ENCODE peak calls at places on chromosome 22, in eight cellular contexts. J, C, X, N, G, D, F and V are unnamed samples.
A peak's percentile ranks its signal among the peaks of the same experiment; 100 is the strongest.

GRCh38 chr22:47173535-47174021 is 411.1 kb downstream of the TBC1D22A start:
- DNase-seq in F (no peak), G (no peak), J (no peak), X (no peak), C (peak; percentile 70), N (no peak), D (no peak), V (no peak)

GRCh38 chr22:21568207-21569075 is 927 bp downstream of the UBE2L3 start:
- DNase-seq in D (no peak), C (peak; percentile 83), N (peak; percentile 27), X (peak; percentile 57), F (no peak), G (peak; percentile 57), J (no peak), V (peak; percentile 64)

GRCh38 chr22:44398791-44399190 is 86.0 kb upstream of the SHISAL1 start:
- DNase-seq in F (no peak), N (no peak), G (no peak), X (peak; percentile 13), C (peak; percentile 77), J (no peak), D (no peak), V (no peak)

GRCh38 chr22:47201186-47201995 is 438.9 kb downstream of the TBC1D22A start:
- DNase-seq in F (no peak), J (no peak), N (no peak), X (no peak), C (peak; percentile 74), G (no peak), D (no peak), V (no peak)

GRCh38 chr22:49497266-49497665 is 330.4 kb downstream of the BRD1 start:
- DNase-seq in J (no peak), C (no peak), G (no peak), N (no peak), X (peak; percentile 81), F (no peak), D (no peak), V (no peak)

GRCh38 chr22:29872145-29872893 is 10.7 kb upstream of the MTMR3 start:
- DNase-seq in F (no peak), X (peak; percentile 7), G (no peak), J (no peak), D (no peak), C (no peak), N (no peak), V (no peak)

GRCh38 chr22:27987557-27987956 is 68.5 kb upstream of the PITPNB start:
- DNase-seq in N (no peak), F (no peak), C (peak; percentile 46), G (peak; percentile 95), X (peak; percentile 96), D (no peak), J (no peak), V (peak; percentile 86)

GRCh38 chr22:47484960-47485571 is 722.6 kb downstream of the TBC1D22A start:
- DNase-seq in F (no peak), N (no peak), X (no peak), G (no peak), J (no peak), D (no peak), C (no peak), V (no peak)

GRCh38 chr22:46639843-46640242 is 19.7 kb downstream of the GRAMD4 start:
- DNase-seq in J (no peak), F (no peak), N (no peak), C (no peak), X (no peak), D (no peak), G (no peak), V (no peak)

GRCh38 chr22:50583294-50583865 is 731 bp upstream of the CHKB start:
- DNase-seq in D (no peak), F (no peak), N (no peak), X (no peak), C (no peak), J (no peak), G (no peak), V (no peak)

GRCh38 chr22:28594784-28595324 is 84.8 kb downstream of the TTC28 start:
- DNase-seq in X (peak; percentile 63), J (peak; percentile 78), C (no peak), G (peak; percentile 72), D (no peak), N (no peak), F (no peak), V (no peak)

GRCh38 chr22:30290318-30290678 is 993 bp upstream of the CASTOR1 start:
- DNase-seq in N (no peak), C (no peak), X (peak; percentile 56), F (no peak), G (peak; percentile 25), D (no peak), J (no peak), V (no peak)

GRCh38 chr22:25970996-25971811 is 198.1 kb upstream of the SEZ6L start:
- DNase-seq in C (no peak), D (no peak), F (no peak), J (peak; percentile 6), X (no peak), G (no peak), N (no peak), V (no peak)

GRCh38 chr22:39514373-39514973 is 5.9 kb upstream of the ATF4 start:
- DNase-seq in N (peak; percentile 60), J (no peak), G (peak; percentile 55), D (no peak), X (peak; percentile 59), F (peak; percentile 93), C (no peak), V (peak; percentile 55)

GRCh38 chr22:29012923-29013322 is 48.7 kb downstream of the C22orf31 start:
- DNase-seq in F (no peak), N (no peak), G (no peak), J (no peak), C (no peak), D (no peak), X (no peak), V (no peak)

GRCh38 chr22:32672542-32672941 is 129.0 kb upstream of the TIMP3 start:
- DNase-seq in N (no peak), G (no peak), J (peak; percentile 21), X (no peak), F (no peak), D (no peak), C (no peak), V (no peak)

GRCh38 chr22:22936190-22936914 is 48.7 kb downstream of the IGLL5 start:
- DNase-seq in D (no peak), J (no peak), F (no peak), C (no peak), N (no peak), X (no peak), G (no peak), V (no peak)

GRCh38 chr22:38202437-38203089 is 769 bp downstream of the MAFF start:
- DNase-seq in J (peak; percentile 47), X (peak; percentile 76), D (no peak), N (peak; percentile 65), C (peak; percentile 98), G (peak; percentile 87), F (peak; percentile 89), V (peak; percentile 43)